ENCODE peak calls at places on chromosomes 16 and 17, in eight cellular contexts. N is neural progenitor cell, T is natural killer cell, P is type B pancreatic cell, X is IMR-90, M is dorsolateral prefrontal cortex, B is bronchial epithelial cell, Q is RWPE2. Y is an unnamed sample.

GRCh38 chr16:19294156-19294649 is 8.7 kb downstream of the CLEC19A start:
- DNase-seq in M (peak), P (no peak), B (no peak), T (no peak), N (no peak), X (no peak), Q (no peak), Y (peak)

GRCh38 chr17:35257080-35257701 is 14.3 kb downstream of the SLFN5 start:
- DNase-seq in P (no peak), B (peak), M (no peak), X (peak), N (no peak), T (no peak), Q (no peak), Y (no peak)

GRCh38 chr17:10197721-10198508 is 491 bp downstream of the GAS7 start:
- DNase-seq in X (no peak), M (no peak), N (peak), B (no peak), P (peak), Q (no peak), T (no peak), Y (peak)

GRCh38 chr17:51000835-51001638 is 119.6 kb downstream of the SPAG9 start:
- DNase-seq in T (no peak), N (peak), M (no peak), Q (no peak), B (peak), P (no peak), X (peak), Y (no peak)

GRCh38 chr17:37605813-37606505 is 3.3 kb downstream of the SYNRG start:
- DNase-seq in N (no peak), P (no peak), M (no peak), Q (no peak), B (no peak), X (no peak), T (no peak), Y (no peak)

GRCh38 chr16:88541831-88542230 is 28.4 kb upstream of the ZC3H18 start:
- DNase-seq in X (no peak), N (no peak), P (no peak), B (no peak), Q (no peak), T (no peak), M (no peak), Y (no peak)

GRCh38 chr16:84543931-84544776 is 39.7 kb upstream of the MEAK7 start:
- DNase-seq in B (no peak), P (no peak), X (peak), N (no peak), Q (no peak), T (no peak), M (peak), Y (no peak)

GRCh38 chr16:21001262-21001661 is 100.7 kb downstream of the LYRM1 start:
- DNase-seq in B (peak), Q (no peak), M (no peak), N (peak), X (peak), T (no peak), P (no peak), Y (no peak)

GRCh38 chr17:54992797-54993639 is 24.5 kb downstream of the STXBP4 start:
- DNase-seq in Q (no peak), T (no peak), X (peak), P (no peak), N (peak), B (peak), M (no peak), Y (no peak)

GRCh38 chr17:64262125-64262421 is 987 bp downstream of the TEX2 start:
- DNase-seq in P (no peak), X (no peak), N (no peak), B (no peak), M (no peak), T (no peak), Q (no peak), Y (no peak)

GRCh38 chr17:80261159-80261894 is 675 bp downstream of the RNF213 start:
- DNase-seq in T (peak), X (peak), B (peak), Q (no peak), M (no peak), P (no peak), N (peak), Y (peak)

GRCh38 chr17:80346498-80347275 is 68.3 kb upstream of the ENDOV start:
- DNase-seq in B (no peak), Q (no peak), N (no peak), M (no peak), P (no peak), T (no peak), X (no peak), Y (no peak)

GRCh38 chr17:57366558-57367351 is 110.4 kb downstream of the MSI2 start:
- DNase-seq in Q (no peak), X (no peak), T (no peak), P (no peak), N (no peak), M (no peak), B (no peak), Y (no peak)

DNA sequence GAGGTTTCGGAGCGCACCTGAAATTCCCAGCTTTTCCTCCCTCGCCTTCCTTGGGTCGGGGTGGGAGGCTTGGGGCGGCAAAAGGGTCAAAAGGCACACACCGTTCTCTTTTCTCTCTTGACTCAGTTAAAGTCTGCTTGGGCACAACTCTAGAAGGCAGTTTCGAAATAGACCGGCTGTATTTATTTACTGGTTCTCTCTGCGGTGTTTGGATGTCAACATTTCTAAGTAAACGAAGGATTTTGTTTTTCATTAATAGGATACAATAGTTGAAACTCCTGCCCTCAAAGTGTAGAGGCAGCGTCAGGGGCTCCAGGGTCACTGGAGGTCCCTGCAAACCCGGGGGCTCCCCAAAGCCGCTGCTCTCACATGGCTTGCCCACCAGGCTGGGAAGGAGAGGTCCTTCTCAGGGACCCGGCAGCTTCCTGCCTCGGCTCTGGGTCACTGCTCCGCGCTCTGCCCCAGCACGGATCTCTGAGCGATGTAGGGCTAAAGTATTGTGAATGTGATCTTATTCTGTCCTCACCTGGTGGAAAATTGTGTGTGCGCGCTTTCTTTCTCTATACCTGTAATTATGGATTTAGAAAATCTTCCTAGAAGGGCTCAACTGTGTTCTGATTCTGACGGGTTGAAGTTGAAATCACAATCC is 952 bp downstream of the BMERB1 start:
- DNase-seq in M (no peak), B (no peak), N (peak), X (no peak), P (no peak), T (no peak), Q (no peak), Y (no peak)
- TF ChIP-seq CTCF in M (no peak), B (no peak), N (no peak), X (no peak), P (no peak), T (no peak), Q (peak), Y (no peak)

GRCh38 chr17:75925103-75925502 is 15.7 kb downstream of the FBF1 start:
- DNase-seq in X (no peak), B (no peak), P (no peak), T (no peak), Q (no peak), M (no peak), N (no peak), Y (no peak)

GRCh38 chr17:75925912-75926311 is 14.9 kb downstream of the FBF1 start:
- DNase-seq in X (no peak), M (no peak), N (no peak), T (no peak), P (no peak), B (no peak), Q (no peak), Y (no peak)

GRCh38 chr17:75931062-75931461 is 9.8 kb downstream of the FBF1 start:
- DNase-seq in P (no peak), M (no peak), B (no peak), T (no peak), Q (no peak), N (no peak), X (no peak), Y (no peak)

GRCh38 chr17:75922963-75923874 is 17.6 kb downstream of the FBF1 start:
- DNase-seq in N (no peak), B (no peak), X (no peak), M (no peak), Q (no peak), P (no peak), T (no peak), Y (no peak)

DNA sequence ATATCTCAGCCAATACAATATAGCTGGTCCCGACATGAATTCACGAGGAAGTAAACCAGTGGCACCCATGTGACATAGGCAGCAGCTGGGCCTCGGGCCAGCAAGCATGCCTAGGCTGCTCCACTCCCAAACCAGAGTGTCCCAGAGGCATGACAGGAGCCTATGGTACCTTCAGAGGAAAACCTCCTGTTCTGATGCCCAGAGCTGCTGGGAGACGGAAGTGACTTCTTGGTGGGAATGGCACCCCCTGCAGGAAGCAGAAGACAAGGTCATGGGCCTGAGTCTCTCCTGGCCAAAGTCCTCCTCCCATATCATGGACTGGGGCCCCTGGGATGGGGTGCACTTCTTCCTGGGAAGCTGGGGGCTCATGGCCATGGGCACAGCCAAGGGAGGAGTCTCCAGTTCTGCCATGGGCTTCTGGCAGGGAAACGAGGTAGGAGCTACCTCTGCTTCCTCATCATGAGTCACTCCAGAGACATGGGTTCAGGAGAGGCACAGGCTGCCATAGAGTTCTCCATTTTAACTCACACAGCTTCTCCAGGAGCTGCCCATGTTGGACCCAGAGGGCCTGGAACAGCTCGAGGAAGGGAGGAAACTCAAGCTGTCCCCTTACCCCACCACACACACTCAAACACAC is 13.4 kb downstream of the FBF1 start:
- DNase-seq in X (no peak), P (no peak), T (no peak), B (peak), Q (no peak), M (no peak), N (peak), Y (no peak)
- TF ChIP-seq CTCF in X (peak), P (peak), T (no peak), B (peak), Q (no peak), M (no peak), N (peak), Y (no peak)

DNA sequence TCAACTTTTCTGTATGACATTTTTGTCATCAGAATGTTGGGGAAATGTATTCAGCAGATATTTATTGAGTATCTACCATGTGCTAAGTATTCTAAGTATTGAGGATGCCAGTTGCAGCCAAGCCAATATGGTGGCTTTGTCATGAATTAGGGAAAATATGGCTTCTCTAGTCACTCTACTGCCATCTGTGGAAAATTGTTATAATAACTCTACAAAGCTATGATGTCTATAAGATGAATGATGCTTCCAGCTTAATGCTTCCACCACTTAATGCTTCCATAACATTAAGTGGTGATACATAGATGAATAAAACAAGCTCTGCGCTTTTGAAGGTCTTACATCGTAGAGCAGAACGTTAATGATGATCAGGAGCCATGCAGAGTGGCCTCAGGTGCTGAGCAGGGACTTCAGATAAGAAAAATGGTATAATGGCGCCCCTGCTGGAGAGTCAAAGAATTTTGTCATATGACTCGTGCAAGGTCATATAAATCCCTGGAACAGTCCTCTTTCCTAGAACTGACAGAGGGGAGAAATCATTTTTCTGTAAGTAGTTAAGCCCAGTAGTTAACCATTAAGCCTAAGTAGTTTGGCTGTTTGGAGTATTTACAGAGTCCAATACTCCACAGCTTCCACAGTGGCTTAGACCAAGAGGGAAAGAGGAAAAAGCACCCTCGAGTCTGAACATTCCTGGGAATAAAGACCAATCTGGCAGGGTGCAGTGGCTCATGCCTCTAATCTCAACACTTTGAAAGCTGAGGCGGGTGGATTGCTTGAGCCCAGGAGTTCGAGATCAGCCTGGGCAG is 2.7 kb upstream of the TMIGD1 start:
- DNase-seq in T (peak), N (peak), M (no peak), P (no peak), X (peak), B (peak), Q (no peak), Y (no peak)
- TF ChIP-seq CTCF in T (peak), N (peak), M (peak), P (peak), X (peak), B (peak), Q (peak), Y (peak)

DNA sequence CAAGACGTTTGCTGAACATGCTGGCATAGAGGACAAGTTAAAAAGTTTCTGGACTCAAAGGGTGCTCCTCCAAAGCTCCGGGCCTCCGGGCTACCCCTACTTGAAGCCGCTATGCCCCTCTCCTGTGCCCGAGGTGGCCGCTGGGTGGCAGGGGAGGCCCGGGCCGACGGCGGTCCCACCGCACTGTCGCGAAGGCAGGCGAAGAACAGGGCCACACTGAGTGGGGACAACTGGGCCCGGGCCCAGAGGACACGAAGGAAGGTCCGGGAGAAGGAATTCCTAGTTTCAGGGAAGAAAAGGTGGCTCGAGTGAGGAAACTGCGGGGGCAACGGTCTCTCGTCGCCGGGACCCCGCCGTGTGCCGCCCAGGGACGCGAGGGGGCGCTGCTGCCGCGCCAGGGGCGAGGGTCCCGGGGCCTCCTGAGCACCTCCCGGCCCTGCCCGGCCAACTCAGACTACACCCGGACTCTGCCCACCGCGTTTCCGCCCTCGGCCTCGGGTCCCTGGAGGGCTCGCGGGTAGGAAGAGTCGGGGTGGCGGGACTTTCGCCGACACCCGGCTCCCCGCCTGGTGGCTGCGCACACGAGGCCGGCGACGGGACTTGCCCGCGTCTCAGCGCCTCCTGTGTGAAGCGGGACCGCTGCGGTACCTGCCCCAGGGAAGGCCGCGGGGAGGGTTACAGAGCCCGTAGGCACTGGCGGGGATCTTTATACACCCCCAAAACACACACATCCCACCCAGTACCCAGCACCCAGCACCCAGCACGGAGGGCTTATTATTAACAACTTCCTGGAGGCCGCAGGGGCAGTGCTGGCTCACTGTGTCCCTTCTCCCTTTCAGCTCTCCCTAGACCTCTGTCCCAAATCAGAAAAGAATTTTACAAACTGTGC is 772 bp upstream of the CHCT1 start:
- DNase-seq in M (no peak), T (peak), B (peak), X (peak), P (no peak), Q (no peak), N (peak), Y (peak)
- TF ChIP-seq CTCF in M (peak), T (peak), B (peak), X (peak), P (peak), Q (peak), N (peak), Y (peak)

GRCh38 chr16:52553322-52553721 is 6.4 kb upstream of the TOX3 start:
- DNase-seq in Q (no peak), M (no peak), T (no peak), B (no peak), N (no peak), P (no peak), X (no peak), Y (no peak)
- TF ChIP-seq CTCF in Q (no peak), M (no peak), T (no peak), B (peak), N (peak), P (peak), X (no peak), Y (no peak)

GRCh38 chr16:5025171-5025632 is 8.5 kb downstream of the NAGPA start:
- DNase-seq in Q (no peak), M (peak), X (no peak), B (no peak), P (no peak), T (no peak), N (peak), Y (no peak)
- TF ChIP-seq CTCF in Q (peak), M (peak), X (peak), B (peak), P (peak), T (no peak), N (peak), Y (no peak)

GRCh38 chr17:30555942-30556341 is 78.7 kb downstream of the GOSR1 start:
- DNase-seq in P (no peak), X (no peak), T (no peak), M (no peak), N (no peak), B (no peak), Q (peak), Y (peak)

GRCh38 chr17:30552994-30553565 is 75.9 kb downstream of the GOSR1 start:
- DNase-seq in N (no peak), T (no peak), M (no peak), Q (peak), B (no peak), X (no peak), P (no peak), Y (peak)

GRCh38 chr17:30551666-30552339 is 74.6 kb downstream of the GOSR1 start:
- DNase-seq in Q (no peak), T (no peak), B (no peak), P (no peak), M (no peak), X (no peak), N (no peak), Y (peak)

GRCh38 chr17:30556374-30557332 is 79.4 kb downstream of the GOSR1 start:
- DNase-seq in M (no peak), T (no peak), B (no peak), N (no peak), Q (peak), X (no peak), P (no peak), Y (no peak)

GRCh38 chr17:30554839-30555751 is 77.9 kb downstream of the GOSR1 start:
- DNase-seq in B (no peak), M (no peak), X (peak), T (no peak), N (peak), Q (peak), P (no peak), Y (peak)
- TF ChIP-seq CTCF in B (peak), M (no peak), X (peak), T (no peak), N (peak), Q (no peak), P (no peak), Y (no peak)

GRCh38 chr16:28549301-28549899 is 4.3 kb upstream of the SGF29 start:
- DNase-seq in Q (no peak), M (no peak), N (no peak), B (peak), X (peak), P (no peak), T (no peak), Y (no peak)
- TF ChIP-seq CTCF in Q (peak), M (peak), N (peak), B (peak), X (peak), P (peak), T (peak), Y (no peak)

GRCh38 chr17:66025551-66025950 is 166.4 kb downstream of the CEP112 start:
- DNase-seq in X (peak), P (no peak), Q (no peak), M (no peak), N (no peak), T (no peak), B (peak), Y (no peak)

GRCh38 chr17:66018786-66019185 is 173.1 kb downstream of the CEP112 start:
- DNase-seq in X (no peak), B (no peak), T (no peak), M (no peak), Q (no peak), P (no peak), N (no peak), Y (no peak)

GRCh38 chr17:66016231-66016630 is 175.7 kb downstream of the CEP112 start:
- DNase-seq in M (no peak), X (no peak), P (no peak), N (no peak), Q (no peak), T (no peak), B (no peak), Y (no peak)

GRCh38 chr17:66021757-66022156 is 170.2 kb downstream of the CEP112 start:
- DNase-seq in Q (no peak), X (no peak), B (no peak), N (no peak), M (no peak), T (no peak), P (no peak), Y (no peak)
- TF ChIP-seq CTCF in Q (no peak), X (no peak), B (no peak), N (peak), M (no peak), T (no peak), P (no peak), Y (no peak)